ENCODE peak calls at places on chromosome 17, in four cellular contexts. One of them, this sample, is unnamed.

GRCh38 chr17:31297090-31297489 is at the start of gene OMG:
- DNase-seq in foreskin fibroblast: no peak
- DNase-seq in RWPE1: no peak
- DNase-seq in mucosa of descending colon: no peak
- DNase-seq in this sample: no peak

GRCh38 chr17:76444518-76445311 is 8.2 kb downstream of the UBE2O start:
- DNase-seq in RWPE1: no peak
- DNase-seq in foreskin fibroblast: no peak
- DNase-seq in mucosa of descending colon: no peak
- DNase-seq in this sample: no peak

GRCh38 chr17:76296186-76296585 is 11.9 kb downstream of the QRICH2 start:
- DNase-seq in mucosa of descending colon: no peak
- DNase-seq in RWPE1: no peak
- DNase-seq in foreskin fibroblast: no peak
- DNase-seq in this sample: no peak

GRCh38 chr17:7019839-7020519 is 2.9 kb upstream of the BCL6B start:
- DNase-seq in RWPE1: no peak
- DNase-seq in mucosa of descending colon: peak; percentile 71
- DNase-seq in foreskin fibroblast: no peak
- DNase-seq in this sample: no peak

GRCh38 chr17:44235583-44235936 is 16.1 kb upstream of the UBTF start:
- DNase-seq in RWPE1: peak; percentile 85
- DNase-seq in foreskin fibroblast: peak; percentile 23
- DNase-seq in mucosa of descending colon: no peak
- DNase-seq in this sample: no peak

GRCh38 chr17:42679001-42679491 is 2.3 kb upstream of the PLEKHH3 start:
- DNase-seq in mucosa of descending colon: peak; percentile 72
- DNase-seq in foreskin fibroblast: peak; percentile 23
- DNase-seq in RWPE1: peak; percentile 70
- DNase-seq in this sample: no peak

GRCh38 chr17:46853896-46854444 is 2.6 kb downstream of the WNT9B start:
- DNase-seq in foreskin fibroblast: peak; percentile 45
- DNase-seq in mucosa of descending colon: no peak
- DNase-seq in RWPE1: no peak
- DNase-seq in this sample: peak; percentile 25

GRCh38 chr17:7356072-7356549 is 1.2 kb downstream of the TMEM95 start:
- DNase-seq in foreskin fibroblast: peak; percentile 53
- DNase-seq in mucosa of descending colon: peak; percentile 90
- DNase-seq in RWPE1: peak; percentile 50
- DNase-seq in this sample: no peak

GRCh38 chr17:48051278-48051677 is 3.1 kb downstream of the NFE2L1 start:
- DNase-seq in RWPE1: no peak
- DNase-seq in mucosa of descending colon: no peak
- DNase-seq in foreskin fibroblast: no peak
- DNase-seq in this sample: no peak

GRCh38 chr17:80036715-80037477 is 454 bp downstream of the CCDC40 start:
- DNase-seq in RWPE1: no peak
- DNase-seq in foreskin fibroblast: no peak
- DNase-seq in mucosa of descending colon: peak; percentile 38
- DNase-seq in this sample: no peak

GRCh38 chr17:38584350-38584925 is 21.3 kb downstream of the SRCIN1 start:
- DNase-seq in foreskin fibroblast: peak; percentile 34
- DNase-seq in mucosa of descending colon: peak; percentile 66
- DNase-seq in RWPE1: peak; percentile 84
- DNase-seq in this sample: no peak

GRCh38 chr17:45230787-45231480 is 9.2 kb downstream of the FMNL1 start:
- DNase-seq in RWPE1: no peak
- DNase-seq in foreskin fibroblast: peak; percentile 39
- DNase-seq in mucosa of descending colon: peak; percentile 15
- DNase-seq in this sample: no peak

GRCh38 chr17:66715745-66716156 is 119.2 kb upstream of the CACNG5 start:
- DNase-seq in foreskin fibroblast: peak; percentile 29
- DNase-seq in mucosa of descending colon: peak; percentile 53
- DNase-seq in RWPE1: peak; percentile 74
- DNase-seq in this sample: peak; percentile 21

GRCh38 chr17:8674344-8675305 is 44.1 kb upstream of the MYH10 start:
- DNase-seq in RWPE1: no peak
- DNase-seq in mucosa of descending colon: peak; percentile 17
- DNase-seq in foreskin fibroblast: no peak
- DNase-seq in this sample: no peak

GRCh38 chr17:74773871-74774286 is 2.3 kb downstream of the NAT9 start:
- DNase-seq in foreskin fibroblast: no peak
- DNase-seq in mucosa of descending colon: no peak
- DNase-seq in RWPE1: no peak
- DNase-seq in this sample: no peak

GRCh38 chr17:73474370-73474988 is 162.7 kb upstream of the CDC42EP4 start:
- DNase-seq in mucosa of descending colon: peak; percentile 71
- DNase-seq in foreskin fibroblast: peak; percentile 26
- DNase-seq in RWPE1: peak; percentile 85
- DNase-seq in this sample: peak; percentile 0

GRCh38 chr17:39152134-39152884 is 872 bp upstream of the PLXDC1 start:
- DNase-seq in RWPE1: no peak
- DNase-seq in foreskin fibroblast: no peak
- DNase-seq in mucosa of descending colon: no peak
- DNase-seq in this sample: no peak

GRCh38 chr17:49572226-49572625 is 3.4 kb upstream of the NXPH3 start:
- DNase-seq in RWPE1: no peak
- DNase-seq in mucosa of descending colon: no peak
- DNase-seq in foreskin fibroblast: no peak
- DNase-seq in this sample: no peak

GRCh38 chr17:49571764-49572163 is 3.9 kb upstream of the NXPH3 start:
- DNase-seq in foreskin fibroblast: no peak
- DNase-seq in RWPE1: no peak
- DNase-seq in mucosa of descending colon: no peak
- DNase-seq in this sample: no peak

GRCh38 chr17:49573510-49574282 is 2.0 kb upstream of the NXPH3 start:
- DNase-seq in foreskin fibroblast: no peak
- DNase-seq in RWPE1: no peak
- DNase-seq in mucosa of descending colon: no peak
- DNase-seq in this sample: no peak

GRCh38 chr17:49574283-49574892 is 1.3 kb upstream of the NXPH3 start:
- DNase-seq in RWPE1: no peak
- DNase-seq in mucosa of descending colon: no peak
- DNase-seq in foreskin fibroblast: no peak
- DNase-seq in this sample: no peak

DNA sequence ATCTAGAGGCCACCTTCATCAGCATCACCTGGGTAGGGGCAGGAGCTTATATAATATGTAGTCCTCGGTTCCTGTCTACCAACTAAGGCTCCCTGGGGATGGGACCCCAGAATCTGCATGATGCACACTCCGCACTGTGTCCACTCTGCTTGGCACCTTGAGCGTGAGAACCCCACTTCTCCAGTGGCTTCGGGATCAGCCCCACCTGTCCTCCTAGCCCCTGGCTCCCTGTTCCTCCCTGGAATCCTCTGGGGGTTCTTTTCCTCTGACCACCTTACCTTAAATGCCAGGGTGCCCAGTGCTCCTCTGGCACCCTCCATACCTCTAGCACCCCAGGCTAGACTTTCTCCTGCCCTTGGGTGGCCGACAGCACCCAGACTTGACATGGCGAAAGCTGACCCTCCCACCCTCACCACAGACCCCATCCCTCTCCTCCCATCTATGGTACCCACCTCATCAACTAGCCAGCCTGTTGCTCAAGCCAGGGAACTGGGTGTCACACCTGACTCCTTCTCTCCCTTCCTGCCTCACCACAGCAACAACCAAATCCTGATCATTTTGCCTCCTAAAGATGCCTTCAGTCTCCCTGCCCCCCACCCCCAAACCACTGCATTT is 2.8 kb upstream of the NXPH3 start:
- DNase-seq in foreskin fibroblast: no peak
- DNase-seq in mucosa of descending colon: no peak
- DNase-seq in RWPE1: no peak
- DNase-seq in this sample: no peak
- TF ChIP-seq CTCF in foreskin fibroblast: no peak
- TF ChIP-seq CTCF in mucosa of descending colon: no peak
- TF ChIP-seq CTCF in RWPE1: no peak
- TF ChIP-seq CTCF in this sample: no peak

GRCh38 chr17:78687125-78687524 is 94.9 kb downstream of the CYTH1 start:
- DNase-seq in RWPE1: no peak
- DNase-seq in foreskin fibroblast: no peak
- DNase-seq in mucosa of descending colon: no peak
- DNase-seq in this sample: no peak

GRCh38 chr17:78692460-78693010 is 89.5 kb downstream of the CYTH1 start:
- DNase-seq in mucosa of descending colon: no peak
- DNase-seq in RWPE1: no peak
- DNase-seq in foreskin fibroblast: no peak
- DNase-seq in this sample: no peak

GRCh38 chr17:78693346-78694083 is 88.6 kb downstream of the CYTH1 start:
- DNase-seq in mucosa of descending colon: no peak
- DNase-seq in foreskin fibroblast: no peak
- DNase-seq in RWPE1: no peak
- DNase-seq in this sample: no peak

GRCh38 chr17:78687944-78688343 is 94.1 kb downstream of the CYTH1 start:
- DNase-seq in mucosa of descending colon: no peak
- DNase-seq in RWPE1: no peak
- DNase-seq in foreskin fibroblast: no peak
- DNase-seq in this sample: no peak

GRCh38 chr17:78689029-78689428 is 93.0 kb downstream of the CYTH1 start:
- DNase-seq in RWPE1: no peak
- DNase-seq in foreskin fibroblast: no peak
- DNase-seq in mucosa of descending colon: no peak
- DNase-seq in this sample: no peak
- TF ChIP-seq CTCF in RWPE1: no peak
- TF ChIP-seq CTCF in foreskin fibroblast: no peak
- TF ChIP-seq CTCF in mucosa of descending colon: no peak
- TF ChIP-seq CTCF in this sample: no peak

GRCh38 chr17:78208486-78208885 is 5.6 kb upstream of the BIRC5 start:
- DNase-seq in mucosa of descending colon: no peak
- DNase-seq in RWPE1: no peak
- DNase-seq in foreskin fibroblast: no peak
- DNase-seq in this sample: no peak

GRCh38 chr17:78205124-78205775 is 8.8 kb upstream of the BIRC5 start:
- DNase-seq in foreskin fibroblast: no peak
- DNase-seq in RWPE1: no peak
- DNase-seq in mucosa of descending colon: no peak
- DNase-seq in this sample: no peak

GRCh38 chr17:78204387-78205123 is 9.5 kb upstream of the BIRC5 start:
- DNase-seq in foreskin fibroblast: no peak
- DNase-seq in mucosa of descending colon: no peak
- DNase-seq in RWPE1: no peak
- DNase-seq in this sample: no peak

GRCh38 chr17:78202666-78203065 is 11.4 kb upstream of the BIRC5 start:
- DNase-seq in RWPE1: no peak
- DNase-seq in mucosa of descending colon: no peak
- DNase-seq in foreskin fibroblast: no peak
- DNase-seq in this sample: no peak

DNA sequence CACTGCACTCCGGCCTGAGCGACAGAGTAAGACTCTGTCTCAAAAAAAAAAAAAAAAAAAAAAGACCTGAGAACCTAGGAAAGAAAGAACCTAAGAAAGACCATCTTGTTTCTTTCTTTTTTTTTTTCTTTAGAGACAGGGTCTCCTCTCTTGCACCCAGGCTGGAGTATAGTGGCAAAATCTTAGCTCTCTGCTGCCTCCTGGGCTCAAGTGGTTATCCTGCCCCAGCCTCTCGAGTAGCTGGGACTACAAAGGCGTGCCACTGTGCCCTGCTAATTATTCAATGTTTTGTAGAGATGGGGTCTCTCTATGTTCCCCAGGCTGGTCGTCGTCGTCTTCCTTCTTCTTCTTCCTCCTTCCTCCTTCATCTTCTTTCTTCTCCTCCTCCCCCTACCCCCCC is 7.8 kb upstream of the BIRC5 start:
- DNase-seq in mucosa of descending colon: no peak
- DNase-seq in RWPE1: no peak
- DNase-seq in foreskin fibroblast: no peak
- DNase-seq in this sample: no peak
- TF ChIP-seq CTCF in mucosa of descending colon: no peak
- TF ChIP-seq CTCF in RWPE1: no peak
- TF ChIP-seq CTCF in foreskin fibroblast: no peak
- TF ChIP-seq CTCF in this sample: no peak

DNA sequence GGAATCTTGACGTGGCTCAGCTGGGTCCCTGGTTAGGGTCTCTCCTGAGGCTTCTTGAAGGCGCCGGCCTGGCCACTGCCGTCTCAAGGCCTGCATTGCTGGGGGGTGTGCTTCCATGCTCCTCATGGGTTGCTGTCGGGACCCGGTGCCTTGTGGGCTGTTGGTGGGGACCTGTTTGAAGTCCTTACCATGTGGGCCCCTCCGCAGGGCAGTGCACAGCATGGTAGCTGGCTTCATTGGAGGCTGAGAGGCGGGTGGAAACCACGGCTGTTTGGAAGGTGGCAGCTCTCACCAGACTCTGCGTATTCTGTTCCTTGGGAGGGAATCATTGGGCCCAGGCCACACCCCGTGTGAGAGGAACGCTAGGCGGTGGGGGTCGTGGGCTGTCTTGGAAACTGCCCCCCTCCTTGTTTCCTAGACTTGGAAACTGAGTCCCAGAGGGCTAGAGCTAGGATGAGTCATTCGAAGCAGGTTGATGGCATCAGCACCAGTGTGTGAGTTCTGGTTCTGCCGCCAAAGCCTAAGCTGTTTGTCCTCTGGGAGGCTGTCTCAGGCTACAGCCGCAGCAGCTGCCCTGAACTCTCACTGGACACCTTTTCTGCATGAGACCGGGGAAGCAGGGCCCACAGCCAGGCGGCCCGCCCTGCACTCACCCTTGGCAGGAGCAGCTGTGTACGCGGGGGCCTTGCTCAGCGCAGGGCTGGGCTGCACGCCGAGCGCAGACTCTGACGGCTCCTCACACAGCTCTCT is 35.2 kb downstream of the ZNF750 start:
- DNase-seq in foreskin fibroblast: no peak
- DNase-seq in mucosa of descending colon: no peak
- DNase-seq in RWPE1: no peak
- DNase-seq in this sample: no peak
- TF ChIP-seq CTCF in foreskin fibroblast: no peak
- TF ChIP-seq CTCF in mucosa of descending colon: no peak
- TF ChIP-seq CTCF in RWPE1: no peak
- TF ChIP-seq CTCF in this sample: no peak

GRCh38 chr17:55887531-55887930 is 136.7 kb downstream of the PCTP start:
- DNase-seq in foreskin fibroblast: no peak
- DNase-seq in RWPE1: no peak
- DNase-seq in mucosa of descending colon: no peak
- DNase-seq in this sample: no peak

DNA sequence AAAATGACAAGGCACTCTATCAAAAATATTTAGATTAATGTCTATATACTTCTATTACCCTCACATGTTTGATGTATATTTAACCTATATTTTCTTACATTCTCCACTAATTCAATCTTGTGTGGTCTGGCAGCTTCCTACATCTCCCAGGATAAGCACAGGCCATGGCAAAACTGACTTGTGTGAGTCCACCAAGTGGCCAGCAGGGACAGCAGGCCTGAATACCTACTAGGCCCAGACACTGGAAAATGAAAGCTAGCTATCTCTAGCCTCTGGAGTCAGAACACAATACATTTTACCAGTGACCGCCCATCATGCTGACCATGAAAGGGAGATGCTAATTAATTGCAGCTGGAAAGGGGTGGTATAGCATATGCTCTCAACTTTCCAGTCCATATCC is 132.3 kb downstream of the PCTP start:
- DNase-seq in RWPE1: no peak
- DNase-seq in foreskin fibroblast: no peak
- DNase-seq in mucosa of descending colon: no peak
- DNase-seq in this sample: no peak
- TF ChIP-seq CTCF in RWPE1: no peak
- TF ChIP-seq CTCF in foreskin fibroblast: no peak
- TF ChIP-seq CTCF in mucosa of descending colon: no peak
- TF ChIP-seq CTCF in this sample: no peak

GRCh38 chr17:68863091-68863652 is 92.0 kb downstream of the ABCA8 start:
- DNase-seq in foreskin fibroblast: no peak
- DNase-seq in RWPE1: no peak
- DNase-seq in mucosa of descending colon: no peak
- DNase-seq in this sample: no peak
- TF ChIP-seq CTCF in foreskin fibroblast: no peak
- TF ChIP-seq CTCF in RWPE1: peak; percentile 11
- TF ChIP-seq CTCF in mucosa of descending colon: no peak
- TF ChIP-seq CTCF in this sample: no peak

This sample was measured in AG09309.